ENCODE peak calls at places on chromosomes 12 and 14, in five cellular contexts. F, W, K, O and Y are unnamed samples.

GRCh38 chr12:52069410-52070242 is at the start of gene ATG101:
- DNase-seq in F (peak), W (peak), K (peak), O (peak), Y (peak)

GRCh38 chr14:88993946-88994345 is 169.5 kb downstream of the TTC8 start:
- DNase-seq in F (peak), W (no peak), K (no peak), O (no peak), Y (no peak)

GRCh38 chr14:72516936-72517408 is 376.9 kb downstream of the DPF3 start:
- DNase-seq in F (peak), W (peak), K (peak), O (peak), Y (peak)

GRCh38 chr12:85568395-85569103 is 267.7 kb downstream of the RASSF9 start:
- DNase-seq in F (no peak), W (no peak), K (no peak), O (no peak), Y (no peak)

GRCh38 chr12:3218150-3218845 is 141.1 kb downstream of the TSPAN9 start:
- DNase-seq in F (peak), W (peak), K (no peak), O (no peak), Y (no peak)

GRCh38 chr12:79936670-79937069 is 1.8 kb upstream of the PPP1R12A start:
- DNase-seq in F (no peak), W (no peak), K (no peak), O (no peak), Y (no peak)

GRCh38 chr12:58415716-58416115 is 474.3 kb downstream of the ATP23 start:
- DNase-seq in F (no peak), W (no peak), K (no peak), O (no peak), Y (no peak)

GRCh38 chr12:128820723-128821432 is 2.9 kb downstream of the SLC15A4 start:
- DNase-seq in F (no peak), W (no peak), K (no peak), O (no peak), Y (no peak)

GRCh38 chr12:2126676-2127406 is 74.1 kb downstream of the CACNA1C start:
- DNase-seq in F (no peak), W (no peak), K (no peak), O (no peak), Y (no peak)